ENCODE peak calls at places on chromosome 22, in ten cellular contexts. One of them, this sample, is unnamed.

GRCh38 chr22:32723632-32724031 is 77.9 kb upstream of the TIMP3 start:
- DNase-seq in stimulated activated CD4-positive, alpha-beta T cell treated with anti-CD3 and anti-CD28 coated beads, Interleukin-4, amount 100 ng/mL, for 48 hours: peak
- DNase-seq in stimulated activated CD8-positive, alpha-beta memory T cell treated with anti-CD3 and anti-CD28 coated beads, Interleukin-4, amount 100 ng/mL, for 24 hours: peak
- DNase-seq in hippocampal formation: peak
- DNase-seq in nephron progenitor cell: no peak
- DNase-seq in suprapubic skin: no peak
- DNase-seq in NCI-H1048: no peak
- DNase-seq in neuronal stem cell: no peak
- DNase-seq in M059J: peak
- DNase-seq in activated CD4-positive, alpha-beta T cell treated with anti-CD3 and anti-CD28 coated beads, Interleukin-2, amount 50 U/mL, for 1 hour: peak
- DNase-seq in this sample: no peak

GRCh38 chr22:45552580-45553332 is 50.1 kb downstream of the FBLN1 start:
- DNase-seq in neuronal stem cell: no peak
- DNase-seq in stimulated activated CD4-positive, alpha-beta T cell treated with anti-CD3 and anti-CD28 coated beads, Interleukin-4, amount 100 ng/mL, for 48 hours: no peak
- DNase-seq in NCI-H1048: no peak
- DNase-seq in stimulated activated CD8-positive, alpha-beta memory T cell treated with anti-CD3 and anti-CD28 coated beads, Interleukin-4, amount 100 ng/mL, for 24 hours: no peak
- DNase-seq in activated CD4-positive, alpha-beta T cell treated with anti-CD3 and anti-CD28 coated beads, Interleukin-2, amount 50 U/mL, for 1 hour: no peak
- DNase-seq in hippocampal formation: no peak
- DNase-seq in M059J: peak
- DNase-seq in nephron progenitor cell: peak
- DNase-seq in suprapubic skin: no peak
- DNase-seq in this sample: no peak

GRCh38 chr22:19430890-19431541 is 517 bp downstream of the HIRA start:
- DNase-seq in nephron progenitor cell: no peak
- DNase-seq in neuronal stem cell: peak
- DNase-seq in suprapubic skin: peak
- DNase-seq in stimulated activated CD8-positive, alpha-beta memory T cell treated with anti-CD3 and anti-CD28 coated beads, Interleukin-4, amount 100 ng/mL, for 24 hours: no peak
- DNase-seq in activated CD4-positive, alpha-beta T cell treated with anti-CD3 and anti-CD28 coated beads, Interleukin-2, amount 50 U/mL, for 1 hour: peak
- DNase-seq in NCI-H1048: no peak
- DNase-seq in M059J: peak
- DNase-seq in stimulated activated CD4-positive, alpha-beta T cell treated with anti-CD3 and anti-CD28 coated beads, Interleukin-4, amount 100 ng/mL, for 48 hours: peak
- DNase-seq in hippocampal formation: no peak
- DNase-seq in this sample: no peak

GRCh38 chr22:41482319-41482935 is 13.5 kb downstream of the ACO2 start:
- DNase-seq in activated CD4-positive, alpha-beta T cell treated with anti-CD3 and anti-CD28 coated beads, Interleukin-2, amount 50 U/mL, for 1 hour: no peak
- DNase-seq in suprapubic skin: no peak
- DNase-seq in neuronal stem cell: no peak
- DNase-seq in stimulated activated CD8-positive, alpha-beta memory T cell treated with anti-CD3 and anti-CD28 coated beads, Interleukin-4, amount 100 ng/mL, for 24 hours: no peak
- DNase-seq in M059J: peak
- DNase-seq in hippocampal formation: no peak
- DNase-seq in stimulated activated CD4-positive, alpha-beta T cell treated with anti-CD3 and anti-CD28 coated beads, Interleukin-4, amount 100 ng/mL, for 48 hours: no peak
- DNase-seq in nephron progenitor cell: no peak
- DNase-seq in NCI-H1048: no peak
- DNase-seq in this sample: no peak

GRCh38 chr22:41885116-41885515 is 29.8 kb downstream of the SHISA8 start:
- DNase-seq in NCI-H1048: no peak
- DNase-seq in neuronal stem cell: no peak
- DNase-seq in activated CD4-positive, alpha-beta T cell treated with anti-CD3 and anti-CD28 coated beads, Interleukin-2, amount 50 U/mL, for 1 hour: no peak
- DNase-seq in stimulated activated CD8-positive, alpha-beta memory T cell treated with anti-CD3 and anti-CD28 coated beads, Interleukin-4, amount 100 ng/mL, for 24 hours: no peak
- DNase-seq in hippocampal formation: no peak
- DNase-seq in nephron progenitor cell: no peak
- DNase-seq in suprapubic skin: no peak
- DNase-seq in M059J: no peak
- DNase-seq in stimulated activated CD4-positive, alpha-beta T cell treated with anti-CD3 and anti-CD28 coated beads, Interleukin-4, amount 100 ng/mL, for 48 hours: no peak
- DNase-seq in this sample: no peak

GRCh38 chr22:46036558-46037408 is 59.8 kb upstream of the WNT7B start:
- DNase-seq in stimulated activated CD8-positive, alpha-beta memory T cell treated with anti-CD3 and anti-CD28 coated beads, Interleukin-4, amount 100 ng/mL, for 24 hours: no peak
- DNase-seq in neuronal stem cell: no peak
- DNase-seq in M059J: peak
- DNase-seq in activated CD4-positive, alpha-beta T cell treated with anti-CD3 and anti-CD28 coated beads, Interleukin-2, amount 50 U/mL, for 1 hour: peak
- DNase-seq in NCI-H1048: no peak
- DNase-seq in hippocampal formation: peak
- DNase-seq in suprapubic skin: peak
- DNase-seq in stimulated activated CD4-positive, alpha-beta T cell treated with anti-CD3 and anti-CD28 coated beads, Interleukin-4, amount 100 ng/mL, for 48 hours: no peak
- DNase-seq in nephron progenitor cell: no peak
- DNase-seq in this sample: no peak

GRCh38 chr22:38835888-38836301 is 7.9 kb downstream of the NPTXR start:
- DNase-seq in stimulated activated CD4-positive, alpha-beta T cell treated with anti-CD3 and anti-CD28 coated beads, Interleukin-4, amount 100 ng/mL, for 48 hours: no peak
- DNase-seq in M059J: peak
- DNase-seq in activated CD4-positive, alpha-beta T cell treated with anti-CD3 and anti-CD28 coated beads, Interleukin-2, amount 50 U/mL, for 1 hour: no peak
- DNase-seq in neuronal stem cell: no peak
- DNase-seq in hippocampal formation: no peak
- DNase-seq in stimulated activated CD8-positive, alpha-beta memory T cell treated with anti-CD3 and anti-CD28 coated beads, Interleukin-4, amount 100 ng/mL, for 24 hours: no peak
- DNase-seq in nephron progenitor cell: no peak
- DNase-seq in NCI-H1048: no peak
- DNase-seq in suprapubic skin: no peak
- DNase-seq in this sample: no peak

GRCh38 chr22:50276143-50276542 is 6.0 kb upstream of the MAPK11 start:
- DNase-seq in neuronal stem cell: no peak
- DNase-seq in activated CD4-positive, alpha-beta T cell treated with anti-CD3 and anti-CD28 coated beads, Interleukin-2, amount 50 U/mL, for 1 hour: peak
- DNase-seq in suprapubic skin: no peak
- DNase-seq in stimulated activated CD8-positive, alpha-beta memory T cell treated with anti-CD3 and anti-CD28 coated beads, Interleukin-4, amount 100 ng/mL, for 24 hours: no peak
- DNase-seq in M059J: no peak
- DNase-seq in hippocampal formation: peak
- DNase-seq in stimulated activated CD4-positive, alpha-beta T cell treated with anti-CD3 and anti-CD28 coated beads, Interleukin-4, amount 100 ng/mL, for 48 hours: peak
- DNase-seq in nephron progenitor cell: no peak
- DNase-seq in NCI-H1048: no peak
- DNase-seq in this sample: no peak

GRCh38 chr22:29994941-29995340 is 85.3 kb upstream of the HORMAD2 start:
- DNase-seq in activated CD4-positive, alpha-beta T cell treated with anti-CD3 and anti-CD28 coated beads, Interleukin-2, amount 50 U/mL, for 1 hour: no peak
- DNase-seq in M059J: peak
- DNase-seq in NCI-H1048: no peak
- DNase-seq in hippocampal formation: no peak
- DNase-seq in stimulated activated CD8-positive, alpha-beta memory T cell treated with anti-CD3 and anti-CD28 coated beads, Interleukin-4, amount 100 ng/mL, for 24 hours: no peak
- DNase-seq in suprapubic skin: no peak
- DNase-seq in neuronal stem cell: no peak
- DNase-seq in stimulated activated CD4-positive, alpha-beta T cell treated with anti-CD3 and anti-CD28 coated beads, Interleukin-4, amount 100 ng/mL, for 48 hours: no peak
- DNase-seq in nephron progenitor cell: no peak
- DNase-seq in this sample: peak

GRCh38 chr22:37906364-37907008 is 389 bp downstream of the MICALL1 start:
- DNase-seq in suprapubic skin: no peak
- DNase-seq in M059J: no peak
- DNase-seq in neuronal stem cell: no peak
- DNase-seq in stimulated activated CD4-positive, alpha-beta T cell treated with anti-CD3 and anti-CD28 coated beads, Interleukin-4, amount 100 ng/mL, for 48 hours: no peak
- DNase-seq in hippocampal formation: no peak
- DNase-seq in nephron progenitor cell: peak
- DNase-seq in activated CD4-positive, alpha-beta T cell treated with anti-CD3 and anti-CD28 coated beads, Interleukin-2, amount 50 U/mL, for 1 hour: peak
- DNase-seq in stimulated activated CD8-positive, alpha-beta memory T cell treated with anti-CD3 and anti-CD28 coated beads, Interleukin-4, amount 100 ng/mL, for 24 hours: no peak
- DNase-seq in NCI-H1048: no peak
- DNase-seq in this sample: no peak

GRCh38 chr22:47175761-47176359 is 413.4 kb downstream of the TBC1D22A start:
- DNase-seq in stimulated activated CD4-positive, alpha-beta T cell treated with anti-CD3 and anti-CD28 coated beads, Interleukin-4, amount 100 ng/mL, for 48 hours: no peak
- DNase-seq in activated CD4-positive, alpha-beta T cell treated with anti-CD3 and anti-CD28 coated beads, Interleukin-2, amount 50 U/mL, for 1 hour: no peak
- DNase-seq in nephron progenitor cell: no peak
- DNase-seq in hippocampal formation: no peak
- DNase-seq in neuronal stem cell: no peak
- DNase-seq in M059J: no peak
- DNase-seq in suprapubic skin: peak
- DNase-seq in NCI-H1048: no peak
- DNase-seq in stimulated activated CD8-positive, alpha-beta memory T cell treated with anti-CD3 and anti-CD28 coated beads, Interleukin-4, amount 100 ng/mL, for 24 hours: no peak
- DNase-seq in this sample: no peak

GRCh38 chr22:28882878-28883656 is at the start of gene ZNRF3:
- DNase-seq in neuronal stem cell: peak
- DNase-seq in stimulated activated CD8-positive, alpha-beta memory T cell treated with anti-CD3 and anti-CD28 coated beads, Interleukin-4, amount 100 ng/mL, for 24 hours: peak
- DNase-seq in suprapubic skin: peak
- DNase-seq in stimulated activated CD4-positive, alpha-beta T cell treated with anti-CD3 and anti-CD28 coated beads, Interleukin-4, amount 100 ng/mL, for 48 hours: peak
- DNase-seq in NCI-H1048: peak
- DNase-seq in hippocampal formation: peak
- DNase-seq in activated CD4-positive, alpha-beta T cell treated with anti-CD3 and anti-CD28 coated beads, Interleukin-2, amount 50 U/mL, for 1 hour: peak
- DNase-seq in nephron progenitor cell: peak
- DNase-seq in M059J: peak
- DNase-seq in this sample: no peak

GRCh38 chr22:18029686-18030267 is 5.4 kb upstream of the MICAL3 start:
- DNase-seq in hippocampal formation: no peak
- DNase-seq in neuronal stem cell: no peak
- DNase-seq in activated CD4-positive, alpha-beta T cell treated with anti-CD3 and anti-CD28 coated beads, Interleukin-2, amount 50 U/mL, for 1 hour: no peak
- DNase-seq in nephron progenitor cell: no peak
- DNase-seq in suprapubic skin: peak
- DNase-seq in stimulated activated CD8-positive, alpha-beta memory T cell treated with anti-CD3 and anti-CD28 coated beads, Interleukin-4, amount 100 ng/mL, for 24 hours: no peak
- DNase-seq in stimulated activated CD4-positive, alpha-beta T cell treated with anti-CD3 and anti-CD28 coated beads, Interleukin-4, amount 100 ng/mL, for 48 hours: no peak
- DNase-seq in M059J: no peak
- DNase-seq in NCI-H1048: no peak
- DNase-seq in this sample: no peak

GRCh38 chr22:41848468-41848867 is 15.6 kb downstream of the SREBF2 start:
- DNase-seq in hippocampal formation: no peak
- DNase-seq in stimulated activated CD4-positive, alpha-beta T cell treated with anti-CD3 and anti-CD28 coated beads, Interleukin-4, amount 100 ng/mL, for 48 hours: no peak
- DNase-seq in neuronal stem cell: no peak
- DNase-seq in nephron progenitor cell: no peak
- DNase-seq in NCI-H1048: no peak
- DNase-seq in stimulated activated CD8-positive, alpha-beta memory T cell treated with anti-CD3 and anti-CD28 coated beads, Interleukin-4, amount 100 ng/mL, for 24 hours: no peak
- DNase-seq in M059J: no peak
- DNase-seq in suprapubic skin: no peak
- DNase-seq in activated CD4-positive, alpha-beta T cell treated with anti-CD3 and anti-CD28 coated beads, Interleukin-2, amount 50 U/mL, for 1 hour: no peak
- DNase-seq in this sample: no peak

GRCh38 chr22:45632791-45633515 is 38.7 kb upstream of the ATXN10 start:
- DNase-seq in nephron progenitor cell: peak
- DNase-seq in activated CD4-positive, alpha-beta T cell treated with anti-CD3 and anti-CD28 coated beads, Interleukin-2, amount 50 U/mL, for 1 hour: no peak
- DNase-seq in M059J: no peak
- DNase-seq in suprapubic skin: no peak
- DNase-seq in neuronal stem cell: no peak
- DNase-seq in hippocampal formation: no peak
- DNase-seq in NCI-H1048: no peak
- DNase-seq in stimulated activated CD8-positive, alpha-beta memory T cell treated with anti-CD3 and anti-CD28 coated beads, Interleukin-4, amount 100 ng/mL, for 24 hours: no peak
- DNase-seq in stimulated activated CD4-positive, alpha-beta T cell treated with anti-CD3 and anti-CD28 coated beads, Interleukin-4, amount 100 ng/mL, for 48 hours: no peak
- DNase-seq in this sample: no peak

GRCh38 chr22:36923458-36923784 is 10.0 kb downstream of the CSF2RB start:
- DNase-seq in NCI-H1048: no peak
- DNase-seq in stimulated activated CD8-positive, alpha-beta memory T cell treated with anti-CD3 and anti-CD28 coated beads, Interleukin-4, amount 100 ng/mL, for 24 hours: no peak
- DNase-seq in hippocampal formation: no peak
- DNase-seq in suprapubic skin: no peak
- DNase-seq in activated CD4-positive, alpha-beta T cell treated with anti-CD3 and anti-CD28 coated beads, Interleukin-2, amount 50 U/mL, for 1 hour: no peak
- DNase-seq in M059J: no peak
- DNase-seq in neuronal stem cell: no peak
- DNase-seq in stimulated activated CD4-positive, alpha-beta T cell treated with anti-CD3 and anti-CD28 coated beads, Interleukin-4, amount 100 ng/mL, for 48 hours: no peak
- DNase-seq in nephron progenitor cell: no peak
- DNase-seq in this sample: no peak

GRCh38 chr22:17307566-17307965 is 61.7 kb upstream of the CECR2 start:
- DNase-seq in neuronal stem cell: no peak
- DNase-seq in suprapubic skin: no peak
- DNase-seq in nephron progenitor cell: no peak
- DNase-seq in activated CD4-positive, alpha-beta T cell treated with anti-CD3 and anti-CD28 coated beads, Interleukin-2, amount 50 U/mL, for 1 hour: no peak
- DNase-seq in NCI-H1048: no peak
- DNase-seq in stimulated activated CD8-positive, alpha-beta memory T cell treated with anti-CD3 and anti-CD28 coated beads, Interleukin-4, amount 100 ng/mL, for 24 hours: no peak
- DNase-seq in stimulated activated CD4-positive, alpha-beta T cell treated with anti-CD3 and anti-CD28 coated beads, Interleukin-4, amount 100 ng/mL, for 48 hours: no peak
- DNase-seq in hippocampal formation: no peak
- DNase-seq in M059J: no peak
- DNase-seq in this sample: no peak

GRCh38 chr22:50626856-50627451 is 998 bp downstream of the ARSA start:
- DNase-seq in hippocampal formation: no peak
- DNase-seq in nephron progenitor cell: no peak
- DNase-seq in neuronal stem cell: no peak
- DNase-seq in stimulated activated CD8-positive, alpha-beta memory T cell treated with anti-CD3 and anti-CD28 coated beads, Interleukin-4, amount 100 ng/mL, for 24 hours: no peak
- DNase-seq in activated CD4-positive, alpha-beta T cell treated with anti-CD3 and anti-CD28 coated beads, Interleukin-2, amount 50 U/mL, for 1 hour: no peak
- DNase-seq in suprapubic skin: peak
- DNase-seq in M059J: no peak
- DNase-seq in NCI-H1048: no peak
- DNase-seq in stimulated activated CD4-positive, alpha-beta T cell treated with anti-CD3 and anti-CD28 coated beads, Interleukin-4, amount 100 ng/mL, for 48 hours: no peak
- DNase-seq in this sample: no peak

GRCh38 chr22:39317084-39317755 is 2.2 kb downstream of the RPL3 start:
- DNase-seq in nephron progenitor cell: no peak
- DNase-seq in stimulated activated CD4-positive, alpha-beta T cell treated with anti-CD3 and anti-CD28 coated beads, Interleukin-4, amount 100 ng/mL, for 48 hours: no peak
- DNase-seq in M059J: no peak
- DNase-seq in activated CD4-positive, alpha-beta T cell treated with anti-CD3 and anti-CD28 coated beads, Interleukin-2, amount 50 U/mL, for 1 hour: no peak
- DNase-seq in suprapubic skin: no peak
- DNase-seq in NCI-H1048: no peak
- DNase-seq in hippocampal formation: no peak
- DNase-seq in neuronal stem cell: no peak
- DNase-seq in stimulated activated CD8-positive, alpha-beta memory T cell treated with anti-CD3 and anti-CD28 coated beads, Interleukin-4, amount 100 ng/mL, for 24 hours: no peak
- DNase-seq in this sample: no peak

GRCh38 chr22:44661070-44661469 is 40.9 kb upstream of the PRR5 start:
- DNase-seq in neuronal stem cell: no peak
- DNase-seq in activated CD4-positive, alpha-beta T cell treated with anti-CD3 and anti-CD28 coated beads, Interleukin-2, amount 50 U/mL, for 1 hour: no peak
- DNase-seq in M059J: no peak
- DNase-seq in nephron progenitor cell: peak
- DNase-seq in stimulated activated CD8-positive, alpha-beta memory T cell treated with anti-CD3 and anti-CD28 coated beads, Interleukin-4, amount 100 ng/mL, for 24 hours: no peak
- DNase-seq in suprapubic skin: peak
- DNase-seq in hippocampal formation: no peak
- DNase-seq in stimulated activated CD4-positive, alpha-beta T cell treated with anti-CD3 and anti-CD28 coated beads, Interleukin-4, amount 100 ng/mL, for 48 hours: no peak
- DNase-seq in NCI-H1048: no peak
- DNase-seq in this sample: no peak

GRCh38 chr22:37560682-37561208 is 465 bp downstream of the CDC42EP1 start:
- DNase-seq in nephron progenitor cell: peak
- DNase-seq in suprapubic skin: peak
- DNase-seq in M059J: peak
- DNase-seq in NCI-H1048: no peak
- DNase-seq in activated CD4-positive, alpha-beta T cell treated with anti-CD3 and anti-CD28 coated beads, Interleukin-2, amount 50 U/mL, for 1 hour: no peak
- DNase-seq in hippocampal formation: peak
- DNase-seq in stimulated activated CD4-positive, alpha-beta T cell treated with anti-CD3 and anti-CD28 coated beads, Interleukin-4, amount 100 ng/mL, for 48 hours: no peak
- DNase-seq in stimulated activated CD8-positive, alpha-beta memory T cell treated with anti-CD3 and anti-CD28 coated beads, Interleukin-4, amount 100 ng/mL, for 24 hours: no peak
- DNase-seq in neuronal stem cell: no peak
- DNase-seq in this sample: no peak

GRCh38 chr22:48705917-48706605 is 1121.6 kb downstream of the BRD1 start:
- DNase-seq in suprapubic skin: peak
- DNase-seq in activated CD4-positive, alpha-beta T cell treated with anti-CD3 and anti-CD28 coated beads, Interleukin-2, amount 50 U/mL, for 1 hour: no peak
- DNase-seq in stimulated activated CD8-positive, alpha-beta memory T cell treated with anti-CD3 and anti-CD28 coated beads, Interleukin-4, amount 100 ng/mL, for 24 hours: no peak
- DNase-seq in nephron progenitor cell: no peak
- DNase-seq in stimulated activated CD4-positive, alpha-beta T cell treated with anti-CD3 and anti-CD28 coated beads, Interleukin-4, amount 100 ng/mL, for 48 hours: no peak
- DNase-seq in NCI-H1048: no peak
- DNase-seq in neuronal stem cell: no peak
- DNase-seq in hippocampal formation: no peak
- DNase-seq in M059J: no peak
- DNase-seq in this sample: no peak

GRCh38 chr22:31734512-31734911 is 15.4 kb downstream of the PRR14L start:
- DNase-seq in stimulated activated CD8-positive, alpha-beta memory T cell treated with anti-CD3 and anti-CD28 coated beads, Interleukin-4, amount 100 ng/mL, for 24 hours: no peak
- DNase-seq in hippocampal formation: no peak
- DNase-seq in stimulated activated CD4-positive, alpha-beta T cell treated with anti-CD3 and anti-CD28 coated beads, Interleukin-4, amount 100 ng/mL, for 48 hours: no peak
- DNase-seq in neuronal stem cell: no peak
- DNase-seq in NCI-H1048: no peak
- DNase-seq in activated CD4-positive, alpha-beta T cell treated with anti-CD3 and anti-CD28 coated beads, Interleukin-2, amount 50 U/mL, for 1 hour: no peak
- DNase-seq in nephron progenitor cell: no peak
- DNase-seq in M059J: peak
- DNase-seq in suprapubic skin: no peak
- DNase-seq in this sample: no peak

GRCh38 chr22:22463855-22464540 is 44.5 kb downstream of the ZNF280B start:
- DNase-seq in M059J: peak
- DNase-seq in NCI-H1048: no peak
- DNase-seq in neuronal stem cell: peak
- DNase-seq in stimulated activated CD4-positive, alpha-beta T cell treated with anti-CD3 and anti-CD28 coated beads, Interleukin-4, amount 100 ng/mL, for 48 hours: peak
- DNase-seq in hippocampal formation: peak
- DNase-seq in suprapubic skin: no peak
- DNase-seq in nephron progenitor cell: peak
- DNase-seq in stimulated activated CD8-positive, alpha-beta memory T cell treated with anti-CD3 and anti-CD28 coated beads, Interleukin-4, amount 100 ng/mL, for 24 hours: peak
- DNase-seq in activated CD4-positive, alpha-beta T cell treated with anti-CD3 and anti-CD28 coated beads, Interleukin-2, amount 50 U/mL, for 1 hour: peak
- DNase-seq in this sample: peak

GRCh38 chr22:38412435-38413084 is 42.4 kb downstream of the KCNJ4 start:
- DNase-seq in stimulated activated CD8-positive, alpha-beta memory T cell treated with anti-CD3 and anti-CD28 coated beads, Interleukin-4, amount 100 ng/mL, for 24 hours: peak
- DNase-seq in hippocampal formation: no peak
- DNase-seq in neuronal stem cell: no peak
- DNase-seq in nephron progenitor cell: peak
- DNase-seq in M059J: no peak
- DNase-seq in activated CD4-positive, alpha-beta T cell treated with anti-CD3 and anti-CD28 coated beads, Interleukin-2, amount 50 U/mL, for 1 hour: peak
- DNase-seq in NCI-H1048: no peak
- DNase-seq in stimulated activated CD4-positive, alpha-beta T cell treated with anti-CD3 and anti-CD28 coated beads, Interleukin-4, amount 100 ng/mL, for 48 hours: peak
- DNase-seq in suprapubic skin: peak
- DNase-seq in this sample: no peak

GRCh38 chr22:27348634-27349033 is 452.9 kb downstream of the MN1 start:
- DNase-seq in neuronal stem cell: no peak
- DNase-seq in stimulated activated CD8-positive, alpha-beta memory T cell treated with anti-CD3 and anti-CD28 coated beads, Interleukin-4, amount 100 ng/mL, for 24 hours: no peak
- DNase-seq in activated CD4-positive, alpha-beta T cell treated with anti-CD3 and anti-CD28 coated beads, Interleukin-2, amount 50 U/mL, for 1 hour: no peak
- DNase-seq in stimulated activated CD4-positive, alpha-beta T cell treated with anti-CD3 and anti-CD28 coated beads, Interleukin-4, amount 100 ng/mL, for 48 hours: no peak
- DNase-seq in hippocampal formation: no peak
- DNase-seq in nephron progenitor cell: no peak
- DNase-seq in M059J: peak
- DNase-seq in suprapubic skin: no peak
- DNase-seq in NCI-H1048: no peak
- DNase-seq in this sample: no peak

GRCh38 chr22:42966389-42966998 is 48.5 kb downstream of the PACSIN2 start:
- DNase-seq in hippocampal formation: no peak
- DNase-seq in activated CD4-positive, alpha-beta T cell treated with anti-CD3 and anti-CD28 coated beads, Interleukin-2, amount 50 U/mL, for 1 hour: no peak
- DNase-seq in NCI-H1048: no peak
- DNase-seq in M059J: no peak
- DNase-seq in suprapubic skin: no peak
- DNase-seq in nephron progenitor cell: no peak
- DNase-seq in stimulated activated CD4-positive, alpha-beta T cell treated with anti-CD3 and anti-CD28 coated beads, Interleukin-4, amount 100 ng/mL, for 48 hours: no peak
- DNase-seq in stimulated activated CD8-positive, alpha-beta memory T cell treated with anti-CD3 and anti-CD28 coated beads, Interleukin-4, amount 100 ng/mL, for 24 hours: no peak
- DNase-seq in neuronal stem cell: no peak
- DNase-seq in this sample: no peak

GRCh38 chr22:29048822-29049654 is 12.6 kb downstream of the C22orf31 start:
- DNase-seq in stimulated activated CD4-positive, alpha-beta T cell treated with anti-CD3 and anti-CD28 coated beads, Interleukin-4, amount 100 ng/mL, for 48 hours: no peak
- DNase-seq in activated CD4-positive, alpha-beta T cell treated with anti-CD3 and anti-CD28 coated beads, Interleukin-2, amount 50 U/mL, for 1 hour: no peak
- DNase-seq in M059J: no peak
- DNase-seq in nephron progenitor cell: no peak
- DNase-seq in hippocampal formation: no peak
- DNase-seq in suprapubic skin: peak
- DNase-seq in NCI-H1048: no peak
- DNase-seq in neuronal stem cell: no peak
- DNase-seq in stimulated activated CD8-positive, alpha-beta memory T cell treated with anti-CD3 and anti-CD28 coated beads, Interleukin-4, amount 100 ng/mL, for 24 hours: no peak
- DNase-seq in this sample: no peak